ENCODE peak calls at places on chromosomes 6 and 20, in four cellular contexts. One of them, this sample, is unnamed.

GRCh38 chr6:34680802-34681515 is 15.6 kb downstream of the ILRUN start:
- DNase-seq in fibroblast of lung: peak; percentile 69
- DNase-seq in breast epithelium: no peak
- DNase-seq in body of pancreas: no peak
- DNase-seq in this sample: no peak

GRCh38 chr6:3456395-3456767 is 469 bp downstream of the SLC22A23 start:
- DNase-seq in fibroblast of lung: no peak
- DNase-seq in breast epithelium: no peak
- DNase-seq in body of pancreas: peak; percentile 18
- DNase-seq in this sample: no peak

GRCh38 chr6:150767585-150768164 is 97.8 kb upstream of the MTHFD1L start:
- DNase-seq in fibroblast of lung: peak; percentile 79
- DNase-seq in breast epithelium: no peak
- DNase-seq in body of pancreas: no peak
- DNase-seq in this sample: peak; percentile 47

GRCh38 chr6:118559659-118560058 is 11.6 kb downstream of the PLN start:
- DNase-seq in fibroblast of lung: no peak
- DNase-seq in breast epithelium: no peak
- DNase-seq in body of pancreas: no peak
- DNase-seq in this sample: no peak

GRCh38 chr20:815914-816606 is 17.5 kb upstream of the FAM110A start:
- DNase-seq in fibroblast of lung: peak; percentile 18
- DNase-seq in breast epithelium: peak; percentile 40
- DNase-seq in body of pancreas: peak; percentile 71
- DNase-seq in this sample: peak; percentile 43

GRCh38 chr6:119156742-119157494 is 78.5 kb upstream of the FAM184A start:
- DNase-seq in fibroblast of lung: no peak
- DNase-seq in breast epithelium: no peak
- DNase-seq in body of pancreas: no peak
- DNase-seq in this sample: peak; percentile 60

GRCh38 chr6:24743265-24743943 is 24.4 kb upstream of the C6orf62 start:
- DNase-seq in fibroblast of lung: peak; percentile 98
- DNase-seq in breast epithelium: no peak
- DNase-seq in body of pancreas: no peak
- DNase-seq in this sample: no peak

GRCh38 chr6:26457407-26457795 is 354 bp upstream of the BTN2A1 start:
- DNase-seq in fibroblast of lung: no peak
- DNase-seq in breast epithelium: no peak
- DNase-seq in body of pancreas: no peak
- DNase-seq in this sample: peak; percentile 28

GRCh38 chr20:48040491-48040890 is 255.2 kb upstream of the SULF2 start:
- DNase-seq in fibroblast of lung: no peak
- DNase-seq in breast epithelium: no peak
- DNase-seq in body of pancreas: no peak
- DNase-seq in this sample: no peak

GRCh38 chr6:157911278-157911677 is 70.4 kb upstream of the SYNJ2 start:
- DNase-seq in fibroblast of lung: no peak
- DNase-seq in breast epithelium: no peak
- DNase-seq in body of pancreas: no peak
- DNase-seq in this sample: peak; percentile 60

GRCh38 chr6:5567890-5568289 is 306.6 kb downstream of the FARS2 start:
- DNase-seq in fibroblast of lung: no peak
- DNase-seq in breast epithelium: no peak
- DNase-seq in body of pancreas: no peak
- DNase-seq in this sample: no peak

GRCh38 chr6:35092362-35093117 is 48.6 kb downstream of the TCP11 start:
- DNase-seq in fibroblast of lung: peak; percentile 85
- DNase-seq in breast epithelium: no peak
- DNase-seq in body of pancreas: no peak
- DNase-seq in this sample: no peak

GRCh38 chr6:34525431-34526175 is 30.5 kb downstream of the SPDEF start:
- DNase-seq in fibroblast of lung: no peak
- DNase-seq in breast epithelium: no peak
- DNase-seq in body of pancreas: no peak
- DNase-seq in this sample: no peak

GRCh38 chr20:25481918-25482253 is 74.4 kb downstream of the GINS1 start:
- DNase-seq in fibroblast of lung: no peak
- DNase-seq in breast epithelium: no peak
- DNase-seq in body of pancreas: no peak
- DNase-seq in this sample: no peak

GRCh38 chr6:148064406-148065134 is 278.1 kb upstream of the SASH1 start:
- DNase-seq in fibroblast of lung: peak; percentile 89
- DNase-seq in breast epithelium: no peak
- DNase-seq in body of pancreas: no peak
- DNase-seq in this sample: peak; percentile 18

GRCh38 chr20:32823078-32823477 is 3.3 kb downstream of the MAPRE1 start:
- DNase-seq in fibroblast of lung: peak; percentile 83
- DNase-seq in breast epithelium: no peak
- DNase-seq in body of pancreas: no peak
- DNase-seq in this sample: no peak

GRCh38 chr6:149221774-149222070 is 95.8 kb upstream of the TAB2 start:
- DNase-seq in fibroblast of lung: peak; percentile 93
- DNase-seq in breast epithelium: no peak
- DNase-seq in body of pancreas: no peak
- DNase-seq in this sample: no peak

GRCh38 chr6:131353876-131354275 is 218.6 kb downstream of the AKAP7 start:
- DNase-seq in fibroblast of lung: no peak
- DNase-seq in breast epithelium: no peak
- DNase-seq in body of pancreas: no peak
- DNase-seq in this sample: no peak

GRCh38 chr6:98641929-98642328 is 192.4 kb upstream of the POU3F2 start:
- DNase-seq in fibroblast of lung: peak; percentile 95
- DNase-seq in breast epithelium: no peak
- DNase-seq in body of pancreas: no peak
- DNase-seq in this sample: no peak

GRCh38 chr20:17655286-17655651 is 26.8 kb downstream of the RRBP1 start:
- DNase-seq in fibroblast of lung: peak; percentile 63
- DNase-seq in breast epithelium: no peak
- DNase-seq in body of pancreas: peak; percentile 13
- DNase-seq in this sample: peak; percentile 2

GRCh38 chr20:48659888-48660287 is 167.9 kb downstream of the PREX1 start:
- DNase-seq in fibroblast of lung: no peak
- DNase-seq in breast epithelium: peak; percentile 72
- DNase-seq in body of pancreas: peak; percentile 86
- DNase-seq in this sample: no peak

GRCh38 chr6:86255973-86256372 is 613.3 kb upstream of the SYNCRIP start:
- DNase-seq in fibroblast of lung: no peak
- DNase-seq in breast epithelium: no peak
- DNase-seq in body of pancreas: no peak
- DNase-seq in this sample: no peak

GRCh38 chr20:25066386-25066785 is 8.4 kb upstream of the ACSS1 start:
- DNase-seq in fibroblast of lung: no peak
- DNase-seq in breast epithelium: no peak
- DNase-seq in body of pancreas: peak; percentile 76
- DNase-seq in this sample: no peak

GRCh38 chr6:15401769-15402250 is 155.9 kb downstream of the JARID2 start:
- DNase-seq in fibroblast of lung: no peak
- DNase-seq in breast epithelium: no peak
- DNase-seq in body of pancreas: no peak
- DNase-seq in this sample: no peak

GRCh38 chr20:33443512-33444239 is at the start of gene SNTA1:
- DNase-seq in fibroblast of lung: peak; percentile 71
- DNase-seq in breast epithelium: peak; percentile 90
- DNase-seq in body of pancreas: peak; percentile 99
- DNase-seq in this sample: peak; percentile 93

GRCh38 chr6:119497988-119498727 is 148.6 kb upstream of the MAN1A1 start:
- DNase-seq in fibroblast of lung: no peak
- DNase-seq in breast epithelium: no peak
- DNase-seq in body of pancreas: no peak
- DNase-seq in this sample: no peak

GRCh38 chr6:150687508-150687907 is 87.8 kb downstream of the PLEKHG1 start:
- DNase-seq in fibroblast of lung: no peak
- DNase-seq in breast epithelium: no peak
- DNase-seq in body of pancreas: peak; percentile 47
- DNase-seq in this sample: peak; percentile 92

GRCh38 chr6:148999921-149000589 is 253.2 kb downstream of the UST start:
- DNase-seq in fibroblast of lung: peak; percentile 89
- DNase-seq in breast epithelium: peak; percentile 44
- DNase-seq in body of pancreas: peak; percentile 48
- DNase-seq in this sample: peak; percentile 87

GRCh38 chr20:16760431-16761304 is 12.5 kb downstream of the OTOR start:
- DNase-seq in fibroblast of lung: no peak
- DNase-seq in breast epithelium: peak; percentile 60
- DNase-seq in body of pancreas: peak; percentile 52
- DNase-seq in this sample: no peak

GRCh38 chr6:49565855-49566254 is 15.4 kb downstream of the C6orf141 start:
- DNase-seq in fibroblast of lung: peak; percentile 37
- DNase-seq in breast epithelium: no peak
- DNase-seq in body of pancreas: no peak
- DNase-seq in this sample: peak; percentile 13

GRCh38 chr20:22962567-22963439 is 72.3 kb upstream of the SSTR4 start:
- DNase-seq in fibroblast of lung: no peak
- DNase-seq in breast epithelium: no peak
- DNase-seq in body of pancreas: no peak
- DNase-seq in this sample: no peak

GRCh38 chr20:52379723-52380336 is 188.3 kb upstream of the ZFP64 start:
- DNase-seq in fibroblast of lung: no peak
- DNase-seq in breast epithelium: no peak
- DNase-seq in body of pancreas: peak; percentile 62
- DNase-seq in this sample: peak; percentile 74

GRCh38 chr20:9838378-9839295 is at the start of gene PAK5:
- DNase-seq in fibroblast of lung: peak; percentile 75
- DNase-seq in breast epithelium: peak; percentile 57
- DNase-seq in body of pancreas: peak; percentile 91
- DNase-seq in this sample: peak; percentile 65

GRCh38 chr6:169902604-169903003 is 151.2 kb downstream of the ERMARD start:
- DNase-seq in fibroblast of lung: no peak
- DNase-seq in breast epithelium: no peak
- DNase-seq in body of pancreas: no peak
- DNase-seq in this sample: no peak

GRCh38 chr6:169903122-169903521 is 151.7 kb downstream of the ERMARD start:
- DNase-seq in fibroblast of lung: no peak
- DNase-seq in breast epithelium: no peak
- DNase-seq in body of pancreas: no peak
- DNase-seq in this sample: no peak

GRCh38 chr6:169904051-169904922 is 152.9 kb downstream of the ERMARD start:
- DNase-seq in fibroblast of lung: no peak
- DNase-seq in breast epithelium: no peak
- DNase-seq in body of pancreas: no peak
- DNase-seq in this sample: no peak

GRCh38 chr6:169899481-169900145 is 148.2 kb downstream of the ERMARD start:
- DNase-seq in fibroblast of lung: no peak
- DNase-seq in breast epithelium: no peak
- DNase-seq in body of pancreas: no peak
- DNase-seq in this sample: no peak

DNA sequence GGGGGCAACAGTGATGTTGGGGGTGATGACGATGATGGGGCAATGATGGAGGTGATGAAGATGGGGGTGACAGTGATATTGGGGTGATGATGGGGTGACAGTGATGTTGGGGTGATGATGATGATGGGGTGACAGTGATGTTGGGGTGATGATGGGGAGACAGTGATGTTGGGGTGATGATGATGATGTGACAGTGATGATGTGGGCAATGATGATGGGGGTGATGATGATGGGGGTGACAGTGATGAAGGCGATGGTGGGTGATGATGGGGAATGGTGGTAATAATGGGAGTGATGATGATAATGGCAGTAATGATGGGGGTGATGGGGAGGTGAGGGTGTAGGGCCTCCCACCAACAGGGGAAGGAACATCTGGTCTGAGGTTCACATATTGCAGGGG is 150.6 kb downstream of the ERMARD start:
- DNase-seq in fibroblast of lung: no peak
- DNase-seq in breast epithelium: no peak
- DNase-seq in body of pancreas: no peak
- DNase-seq in this sample: no peak
- H3K9me3 ChIP-seq in fibroblast of lung: no peaks in the 10 kb centered on the region
- H3K9me3 ChIP-seq in breast epithelium: no peaks in the 10 kb centered on the region
- H3K9me3 ChIP-seq in body of pancreas: no peaks in the 10 kb centered on the region
- H3K9me3 ChIP-seq in this sample: no peaks in the 10 kb centered on the region

DNA sequence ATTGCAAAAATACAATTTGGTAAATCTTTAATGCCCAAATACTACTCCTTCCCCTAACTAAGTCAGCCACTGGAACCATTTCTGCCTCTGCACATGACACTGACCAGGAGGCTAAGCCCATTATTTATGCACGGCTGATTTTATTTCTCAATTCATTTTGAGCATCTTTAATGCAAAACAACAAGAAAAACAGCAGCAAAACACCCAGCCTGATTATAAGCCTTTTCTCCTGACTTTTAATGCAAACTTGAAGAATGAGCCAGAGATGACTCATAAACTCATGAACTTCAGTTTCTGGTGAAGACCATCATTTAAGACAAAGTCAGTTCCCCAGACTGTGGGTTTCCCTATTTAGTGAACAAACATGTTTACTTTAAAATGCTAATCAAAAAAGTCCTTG is 51.6 kb downstream of the CYP24A1 start:
- DNase-seq in fibroblast of lung: peak; percentile 84
- DNase-seq in breast epithelium: no peak
- DNase-seq in body of pancreas: no peak
- DNase-seq in this sample: no peak
- H3K4me1 ChIP-seq in fibroblast of lung: peaks cover 6% of the 10 kb centered on the region
- H3K4me1 ChIP-seq in breast epithelium: peaks cover 13% of the 10 kb centered on the region
- H3K4me1 ChIP-seq in body of pancreas: no peaks in the 10 kb centered on the region
- H3K4me1 ChIP-seq in this sample: no peaks in the 10 kb centered on the region

DNA sequence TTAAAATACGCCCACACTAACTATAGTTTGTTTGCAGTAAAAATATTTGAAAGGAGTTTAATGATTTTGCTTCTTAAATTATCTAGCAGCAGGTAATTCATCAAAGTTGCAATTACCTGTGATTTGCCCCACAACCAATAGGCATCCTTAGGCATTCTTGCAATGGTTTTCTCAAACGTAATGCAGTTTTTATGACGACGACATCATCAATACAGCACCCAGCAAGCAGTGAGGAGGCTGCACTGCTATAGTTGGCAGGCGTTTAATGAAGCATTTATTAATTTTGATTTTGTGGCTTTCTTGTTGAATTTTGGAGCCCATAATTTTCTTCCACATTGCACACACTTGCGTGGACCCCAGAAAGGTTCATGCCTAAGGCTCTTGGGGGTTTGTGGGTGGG is 28.1 kb upstream of the APCDD1L start:
- DNase-seq in fibroblast of lung: peak; percentile 53
- DNase-seq in breast epithelium: no peak
- DNase-seq in body of pancreas: no peak
- DNase-seq in this sample: no peak
- H3K27ac ChIP-seq in fibroblast of lung: no peak overlapping the region
- H3K27ac ChIP-seq in breast epithelium: no peak overlapping the region
- H3K27ac ChIP-seq in body of pancreas: no peak overlapping the region
- H3K27ac ChIP-seq in this sample: no peak overlapping the region

DNA sequence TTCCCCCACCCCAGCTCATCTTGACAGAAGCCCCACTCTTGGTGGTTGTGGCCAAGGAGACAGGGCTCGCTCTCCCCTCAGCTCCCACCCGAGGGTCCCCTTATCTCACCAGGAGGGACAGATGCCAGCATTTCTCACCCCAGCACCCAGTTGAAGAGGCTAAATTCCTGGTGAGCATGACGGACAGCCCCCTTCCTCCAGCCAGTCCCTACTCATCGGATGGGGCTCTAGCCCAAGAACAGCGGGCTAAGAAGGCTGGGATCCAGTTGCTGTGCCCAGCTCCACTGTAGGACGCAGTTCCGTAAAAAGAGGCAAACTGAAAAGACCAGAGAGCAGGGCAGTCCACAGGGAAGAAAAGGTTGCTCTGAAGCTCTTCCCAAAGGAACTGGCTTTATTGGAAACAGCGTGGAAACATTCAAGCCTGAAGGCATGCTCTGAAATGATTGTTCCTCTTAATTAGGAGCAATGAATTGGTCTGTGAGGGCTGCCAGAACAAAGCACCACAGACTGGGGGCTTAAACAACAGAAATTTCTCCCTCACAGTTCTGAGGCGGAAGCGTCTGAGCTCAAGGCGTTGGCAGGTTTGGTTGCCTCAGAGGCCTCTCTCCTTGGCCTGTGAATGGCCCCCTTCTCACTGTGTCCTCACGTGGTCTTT is 17.9 kb upstream of the KIF25 start:
- DNase-seq in fibroblast of lung: no peak
- DNase-seq in breast epithelium: no peak
- DNase-seq in body of pancreas: no peak
- DNase-seq in this sample: no peak
- H3K9me3 ChIP-seq in fibroblast of lung: no peaks in the 10 kb centered on the region
- H3K9me3 ChIP-seq in breast epithelium: no peaks in the 10 kb centered on the region
- H3K9me3 ChIP-seq in body of pancreas: no peaks in the 10 kb centered on the region
- H3K9me3 ChIP-seq in this sample: no peaks in the 10 kb centered on the region

This sample was measured in right cardiac atrium.